ENCODE peak calls at places on chromosomes 4 and X, in seven cellular contexts. S is WTC11, E is NB4, H is HCT116, Z is HepG2, N is K562, V is GM12878. R is an unnamed sample.

GRCh38 chr4:33975996-33976395 is 2268.3 kb downstream of the ARAP2 start:
- DNase-seq in S (no peak), E (no peak), H (no peak), Z (no peak), N (no peak), V (no peak), R (no peak)

GRCh38 chrX:81286608-81287007 is 84.7 kb downstream of the SH3BGRL start:
- DNase-seq in S (no peak), E (no peak), H (no peak), Z (peak; percentile 2), N (no peak), V (no peak), R (no peak)

GRCh38 chr4:26687728-26688127 is 103.8 kb downstream of the TBC1D19 start:
- DNase-seq in S (no peak), E (no peak), H (no peak), Z (no peak), N (no peak), V (no peak), R (no peak)

GRCh38 chr4:114563536-114564315 is 34.9 kb upstream of the UGT8 start:
- DNase-seq in S (no peak), E (peak; percentile 36), H (no peak), Z (no peak), N (no peak), V (no peak), R (no peak)

GRCh38 chrX:130645955-130646583 is 244.3 kb downstream of the RBMX2 start:
- DNase-seq in S (no peak), E (no peak), H (no peak), Z (peak; percentile 27), N (no peak), V (no peak), R (no peak)

GRCh38 chr4:156295676-156296075 is 342.0 kb upstream of the CTSO start:
- DNase-seq in S (no peak), E (no peak), H (no peak), Z (no peak), N (no peak), V (no peak), R (no peak)

GRCh38 chrX:53257670-53258423 is 23.5 kb downstream of the IQSEC2 start:
- DNase-seq in S (no peak), E (no peak), H (no peak), Z (no peak), N (no peak), V (no peak), R (no peak)

GRCh38 chr4:107993969-107994368 is 4.3 kb downstream of the HADH start:
- DNase-seq in S (no peak), E (peak; percentile 45), H (no peak), Z (no peak), N (no peak), V (peak; percentile 48), R (no peak)

GRCh38 chr4:187128226-187128625 is 404.6 kb upstream of the FAT1 start:
- DNase-seq in S (no peak), E (no peak), H (no peak), Z (no peak), N (no peak), V (no peak), R (no peak)

GRCh38 chr4:22522706-22523501 is 7.0 kb upstream of the ADGRA3 start:
- DNase-seq in S (no peak), E (no peak), H (no peak), Z (no peak), N (no peak), V (no peak), R (no peak)

GRCh38 chr4:54661156-54661555 is 3.4 kb downstream of the KIT start:
- DNase-seq in S (no peak), E (no peak), H (no peak), Z (no peak), N (no peak), V (no peak), R (no peak)

GRCh38 chr4:11635336-11635735 is 206.6 kb upstream of the HS3ST1 start:
- DNase-seq in S (no peak), E (no peak), H (peak; percentile 88), Z (no peak), N (no peak), V (no peak), R (no peak)

GRCh38 chrX:105299286-105299685 is 78.8 kb upstream of the TEX13A start:
- DNase-seq in S (no peak), E (no peak), H (no peak), Z (no peak), N (no peak), V (no peak), R (no peak)

GRCh38 chrX:129594781-129595180 is 54.7 kb downstream of the OCRL start:
- DNase-seq in S (no peak), E (no peak), H (no peak), Z (no peak), N (no peak), V (no peak), R (no peak)

GRCh38 chrX:129596077-129596476 is 56.0 kb downstream of the OCRL start:
- DNase-seq in S (no peak), E (no peak), H (no peak), Z (no peak), N (no peak), V (no peak), R (no peak)

GRCh38 chrX:129590596-129590995 is 50.5 kb downstream of the OCRL start:
- DNase-seq in S (no peak), E (no peak), H (no peak), Z (no peak), N (no peak), V (no peak), R (no peak)

GRCh38 chrX:129597905-129598304 is 56.9 kb downstream of the APLN start:
- DNase-seq in S (no peak), E (no peak), H (no peak), Z (no peak), N (no peak), V (no peak), R (no peak)

DNA sequence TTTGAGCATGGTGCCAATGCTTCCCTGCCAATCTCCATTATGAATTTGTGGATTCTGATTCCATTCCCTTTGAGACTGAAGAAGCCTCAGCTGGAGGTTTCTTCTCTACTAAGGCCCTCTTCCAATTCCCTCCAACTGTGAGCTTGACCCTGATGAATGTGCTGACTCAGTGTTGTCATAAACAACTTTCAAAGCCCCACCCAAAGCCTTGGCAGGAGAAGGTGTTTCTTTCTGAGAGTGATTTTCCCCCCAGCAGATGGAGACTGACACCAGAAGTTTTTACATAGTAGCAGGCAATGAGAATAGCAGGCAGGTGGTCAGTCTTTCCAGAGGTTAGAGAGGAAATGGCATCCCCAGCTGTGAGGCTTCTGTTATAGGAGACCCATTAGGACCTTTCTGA is 53.1 kb downstream of the OCRL start:
- DNase-seq in S (no peak), E (no peak), H (no peak), Z (no peak), N (peak; percentile 38), V (no peak), R (no peak)
- TF ChIP-seq CTCF in S (no peak), E (no peak), H (no peak), Z (no peak), N (no peak), V (no peak), R (no peak)

GRCh38 chrX:19888419-19888879 is 1.0 kb upstream of the SH3KBP1 start:
- DNase-seq in S (no peak), E (peak; percentile 84), H (peak; percentile 53), Z (peak; percentile 78), N (peak; percentile 18), V (no peak), R (peak; percentile 70)
- TF ChIP-seq MAX in S (no peak), E (no peak), H (no peak), Z (no peak), N (no peak), V (no peak), R (no peak)

GRCh38 chrX:8688776-8689175 is 43.2 kb downstream of the ANOS1 start:
- DNase-seq in S (peak; percentile 28), E (no peak), H (no peak), Z (no peak), N (no peak), V (no peak), R (no peak)

GRCh38 chrX:8689473-8689872 is 42.5 kb downstream of the ANOS1 start:
- DNase-seq in S (no peak), E (no peak), H (no peak), Z (no peak), N (no peak), V (no peak), R (no peak)

GRCh38 chrX:8692886-8693285 is 39.1 kb downstream of the ANOS1 start:
- DNase-seq in S (no peak), E (no peak), H (no peak), Z (no peak), N (no peak), V (no peak), R (peak; percentile 57)
- TF ChIP-seq CTCF in S (no peak), E (no peak), H (no peak), Z (no peak), N (no peak), V (no peak), R (no peak)

GRCh38 chrX:13287816-13288215 is 32.0 kb downstream of the ATXN3L start:
- DNase-seq in S (no peak), E (peak; percentile 7), H (no peak), Z (no peak), N (peak; percentile 31), V (no peak), R (peak; percentile 80)
- TF ChIP-seq MAX in S (no peak), E (no peak), H (no peak), Z (no peak), N (no peak), V (no peak), R (no peak)

GRCh38 chrX:13747836-13748235 is 13.3 kb downstream of the OFD1 start:
- DNase-seq in S (peak; percentile 13), E (peak; percentile 67), H (peak; percentile 37), Z (peak; percentile 21), N (peak; percentile 13), V (no peak), R (peak; percentile 46)
- TF ChIP-seq CTCF in S (no peak), E (peak; percentile 43), H (peak; percentile 34), Z (peak; percentile 18), N (peak; percentile 49), V (peak; percentile 50), R (peak; percentile 42)

DNA sequence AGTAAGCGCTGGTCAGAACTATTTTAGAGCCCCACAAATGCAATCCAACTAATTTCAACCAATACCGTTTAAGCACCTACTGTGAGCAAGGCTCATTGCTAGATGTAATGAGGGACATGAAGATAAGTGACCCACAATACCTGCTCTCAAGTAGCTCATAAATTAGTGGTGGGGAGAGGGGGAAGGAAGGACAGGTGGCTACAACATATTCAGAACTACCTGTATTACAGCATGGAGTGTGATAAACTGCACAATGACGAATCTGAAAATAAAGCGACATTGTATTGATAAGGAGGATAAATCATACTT is 311.6 kb upstream of the DIAPH2 start:
- DNase-seq in S (no peak), E (no peak), H (no peak), Z (no peak), N (no peak), V (no peak), R (no peak)
- TF ChIP-seq MAX in S (no peak), E (no peak), H (no peak), Z (no peak), N (no peak), V (no peak), R (no peak)

GRCh38 chrX:23185951-23186350 is 148.7 kb upstream of the PTCHD1 start:
- DNase-seq in S (no peak), E (no peak), H (no peak), Z (no peak), N (no peak), V (no peak), R (no peak)
- TF ChIP-seq CTCF in S (no peak), E (no peak), H (no peak), Z (no peak), N (no peak), V (no peak), R (no peak)